ENCODE peak calls at places on chromosomes 13 and 19, in five cellular contexts. M is activated CD8-positive, alpha-beta memory T cell treated with anti-CD3 and anti-CD28 coated beads, Interleukin-2, amount 10 ng/mL, durations not matched to agents 7 days and 5 days; N is activated naive CD4-positive, alpha-beta T cell; E is hippocampal formation; R is NCI-H1105. Y is an unnamed sample.

GRCh38 chr19:48959341-48960239 is 4.9 kb downstream of the BAX start:
- DNase-seq in M (peak), E (no peak), R (no peak), N (no peak), Y (no peak)

GRCh38 chr19:2051771-2052704 is 994 bp upstream of the MKNK2 start:
- DNase-seq in R (no peak), E (no peak), N (no peak), M (peak), Y (peak)

GRCh38 chr19:27580906-27581305 is 1632.0 kb downstream of the UQCRFS1 start:
- DNase-seq in E (no peak), N (no peak), M (no peak), R (no peak), Y (no peak)

GRCh38 chr13:39862891-39863290 is 207.4 kb downstream of the COG6 start:
- DNase-seq in M (no peak), N (no peak), E (no peak), R (no peak), Y (no peak)

GRCh38 chr13:98888222-98888889 is 89.5 kb downstream of the DOCK9 start:
- DNase-seq in N (no peak), E (no peak), R (no peak), M (no peak), Y (no peak)

GRCh38 chr19:7535993-7536685 is 622 bp downstream of the PNPLA6 start:
- DNase-seq in E (no peak), N (no peak), M (no peak), R (no peak), Y (no peak)

GRCh38 chr13:40113644-40114304 is 458.3 kb downstream of the COG6 start:
- DNase-seq in R (no peak), M (no peak), E (no peak), N (no peak), Y (no peak)

GRCh38 chr19:1748115-1748702 is 5.1 kb upstream of the ONECUT3 start:
- DNase-seq in M (peak), N (no peak), R (no peak), E (no peak), Y (no peak)

GRCh38 chr19:7333198-7334118 is 15.3 kb upstream of the ARHGEF18 start:
- DNase-seq in R (no peak), N (no peak), M (no peak), E (no peak), Y (no peak)

GRCh38 chr13:99526549-99526948 is 25.3 kb downstream of the TM9SF2 start:
- DNase-seq in E (no peak), N (no peak), M (no peak), R (no peak), Y (no peak)

GRCh38 chr19:14120497-14120780 is 2.9 kb upstream of the PRKACA start:
- DNase-seq in M (no peak), E (no peak), R (no peak), N (no peak), Y (no peak)

Y was measured in NCI-H510A.